ENCODE peak calls at places on chromosomes 3 and 15, in six cellular contexts. D, X, F, A, S and C are unnamed samples.

GRCh38 chr3:157111578-157111977 is 48.4 kb downstream of the CCNL1 start:
- DNase-seq in D (no peak), X (no peak), F (no peak), A (no peak), S (no peak), C (no peak)

GRCh38 chr3:143040264-143040879 is 39.0 kb downstream of the U2SURP start:
- DNase-seq in D (peak), X (no peak), F (no peak), A (no peak), S (no peak), C (peak)

GRCh38 chr15:23877502-23878412 is 190.7 kb upstream of the NDN start:
- DNase-seq in D (peak), X (peak), F (no peak), A (no peak), S (peak), C (no peak)

GRCh38 chr3:56971816-56972215 is 88.6 kb upstream of the SPATA12 start:
- DNase-seq in D (no peak), X (no peak), F (no peak), A (no peak), S (no peak), C (no peak)

GRCh38 chr15:66580643-66581042 is 14.8 kb upstream of the LCTL start:
- DNase-seq in D (peak), X (no peak), F (no peak), A (no peak), S (no peak), C (no peak)

GRCh38 chr3:71542548-71543370 is 40.8 kb downstream of the FOXP1 start:
- DNase-seq in D (peak), X (peak), F (peak), A (no peak), S (peak), C (no peak)

GRCh38 chr15:60385620-60386552 is 11.9 kb downstream of the ANXA2 start:
- DNase-seq in D (peak), X (no peak), F (no peak), A (no peak), S (no peak), C (no peak)

GRCh38 chr3:193662757-193663322 is 69.8 kb downstream of the OPA1 start:
- DNase-seq in D (no peak), X (no peak), F (no peak), A (no peak), S (no peak), C (no peak)

GRCh38 chr3:58536501-58537411 is at the start of gene ACOX2:
- DNase-seq in D (peak), X (no peak), F (peak), A (no peak), S (no peak), C (no peak)

GRCh38 chr3:188262913-188263683 is 109.1 kb downstream of the LPP start:
- DNase-seq in D (peak), X (peak), F (no peak), A (no peak), S (no peak), C (no peak)

GRCh38 chr3:33103480-33103879 is 6.5 kb upstream of the GLB1 start:
- DNase-seq in D (no peak), X (no peak), F (no peak), A (no peak), S (no peak), C (no peak)

GRCh38 chr3:183123891-183124290 is 24.6 kb upstream of the MCCC1 start:
- DNase-seq in D (peak), X (no peak), F (no peak), A (no peak), S (no peak), C (no peak)

GRCh38 chr3:27607370-27607769 is 114.8 kb downstream of the EOMES start:
- DNase-seq in D (peak), X (no peak), F (no peak), A (no peak), S (peak), C (no peak)

GRCh38 chr15:75672646-75673425 is 25.1 kb downstream of the SNX33 start:
- DNase-seq in D (peak), X (no peak), F (no peak), A (no peak), S (peak), C (no peak)

GRCh38 chr15:42507514-42507913 is 12.1 kb downstream of the SNAP23 start:
- DNase-seq in D (no peak), X (no peak), F (no peak), A (no peak), S (no peak), C (no peak)

GRCh38 chr15:43111354-43111753 is 5.5 kb upstream of the UBR1 start:
- DNase-seq in D (no peak), X (no peak), F (no peak), A (no peak), S (no peak), C (no peak)

GRCh38 chr15:26712350-26712749 is 60.5 kb downstream of the GABRB3 start:
- DNase-seq in D (no peak), X (no peak), F (no peak), A (no peak), S (no peak), C (no peak)

GRCh38 chr3:69306239-69307185 is 79.4 kb downstream of the FRMD4B start:
- DNase-seq in D (peak), X (peak), F (peak), A (peak), S (peak), C (peak)

GRCh38 chr15:65326109-65326508 is 21.6 kb downstream of the RNU5B-1 start:
- DNase-seq in D (peak), X (peak), F (no peak), A (no peak), S (peak), C (no peak)

GRCh38 chr15:52651114-52651513 is 28.1 kb downstream of the ATOSA start:
- DNase-seq in D (no peak), X (no peak), F (no peak), A (no peak), S (no peak), C (no peak)

GRCh38 chr15:78374436-78375393 is 34.6 kb downstream of the CRABP1 start:
- DNase-seq in D (no peak), X (no peak), F (no peak), A (no peak), S (no peak), C (no peak)

GRCh38 chr3:134640872-134641470 is 9.9 kb downstream of the KY start:
- DNase-seq in D (peak), X (peak), F (no peak), A (no peak), S (peak), C (no peak)

GRCh38 chr15:91872356-91873132 is 19.0 kb downstream of the SLCO3A1 start:
- DNase-seq in D (no peak), X (no peak), F (no peak), A (no peak), S (no peak), C (no peak)

GRCh38 chr3:129365779-129366178 is 62.7 kb downstream of the EFCAB12 start:
- DNase-seq in D (no peak), X (no peak), F (no peak), A (no peak), S (no peak), C (no peak)

GRCh38 chr3:197456271-197457091 is 99.3 kb downstream of the BDH1 start:
- DNase-seq in D (peak), X (peak), F (peak), A (no peak), S (peak), C (peak)

GRCh38 chr3:116050311-116050710 is 395.0 kb downstream of the LSAMP start:
- DNase-seq in D (no peak), X (no peak), F (no peak), A (no peak), S (no peak), C (no peak)

GRCh38 chr15:38888701-38889154 is 324.1 kb upstream of the RASGRP1 start:
- DNase-seq in D (no peak), X (no peak), F (no peak), A (no peak), S (no peak), C (no peak)

GRCh38 chr15:89387140-89387903 is 52.7 kb upstream of the POLG start:
- DNase-seq in D (no peak), X (no peak), F (no peak), A (no peak), S (no peak), C (no peak)

GRCh38 chr3:113249111-113249510 is 37.8 kb downstream of the BOC start:
- DNase-seq in D (peak), X (no peak), F (no peak), A (no peak), S (no peak), C (no peak)

GRCh38 chr3:157888040-157888439 is 218.2 kb downstream of the SHOX2 start:
- DNase-seq in D (peak), X (no peak), F (no peak), A (no peak), S (no peak), C (no peak)

GRCh38 chr3:72336821-72337479 is 511.3 kb downstream of the SHQ1 start:
- DNase-seq in D (peak), X (peak), F (peak), A (no peak), S (peak), C (no peak)

GRCh38 chr15:71679223-71680078 is 130.9 kb upstream of the NR2E3 start:
- DNase-seq in D (peak), X (no peak), F (no peak), A (no peak), S (peak), C (no peak)

GRCh38 chr3:183285318-183285717 is 32.3 kb downstream of the B3GNT5 start:
- DNase-seq in D (no peak), X (no peak), F (no peak), A (no peak), S (no peak), C (no peak)

GRCh38 chr3:102053375-102053989 is 204.2 kb downstream of the NFKBIZ start:
- DNase-seq in D (peak), X (no peak), F (no peak), A (no peak), S (no peak), C (no peak)

GRCh38 chr3:70984756-70985155 is 598.8 kb downstream of the FOXP1 start:
- DNase-seq in D (peak), X (no peak), F (no peak), A (no peak), S (no peak), C (no peak)

GRCh38 chr15:38699633-38700230 is 135.1 kb upstream of the RASGRP1 start:
- DNase-seq in D (peak), X (peak), F (no peak), A (peak), S (peak), C (peak)

GRCh38 chr15:48720646-48721045 is 75.1 kb upstream of the FBN1 start:
- DNase-seq in D (peak), X (no peak), F (no peak), A (no peak), S (no peak), C (no peak)

GRCh38 chr15:82080774-82081173 is 35.0 kb upstream of the MEX3B start:
- DNase-seq in D (no peak), X (no peak), F (no peak), A (no peak), S (no peak), C (no peak)

GRCh38 chr3:187104956-187105355 is 34.3 kb downstream of the RPL39L start:
- DNase-seq in D (peak), X (no peak), F (no peak), A (no peak), S (no peak), C (no peak)